ENCODE peak calls at places on chromosomes 11 and 22, in six cellular contexts. S is psoas muscle, L is SJCRH30, P is body of pancreas, I is fibroblast of lung, O is tibial nerve. Z is an unnamed sample. For H3K36me3, the result is how much of the 10 kb centered on the place peaks cover.

GRCh38 chr11:107018902-107019493 is 722 bp upstream of the GUCY1A2 start:
- DNase-seq in S (peak), L (peak), P (peak), I (peak), O (peak), Z (peak)

GRCh38 chr11:69580529-69580928 is 60.4 kb upstream of the CCND1 start:
- DNase-seq in S (no peak), L (no peak), P (no peak), I (no peak), O (no peak), Z (no peak)

GRCh38 chr11:131122448-131122847 is 206.2 kb upstream of the SNX19 start:
- DNase-seq in S (no peak), L (no peak), P (no peak), I (no peak), O (no peak), Z (no peak)

GRCh38 chr22:35835998-35836691 is 118.5 kb downstream of the APOL5 start:
- DNase-seq in S (no peak), L (peak), P (peak), I (peak), O (no peak), Z (no peak)

GRCh38 chr11:93857413-93858185 is 7.2 kb upstream of the VSTM5 start:
- DNase-seq in S (no peak), L (no peak), P (no peak), I (peak), O (no peak), Z (no peak)

GRCh38 chr11:18633256-18634139 is 644 bp downstream of the SPTY2D1 start:
- DNase-seq in S (no peak), L (no peak), P (no peak), I (peak), O (no peak), Z (no peak)

GRCh38 chr22:17578129-17578754 is 14.9 kb downstream of the SLC25A18 start:
- DNase-seq in S (peak), L (peak), P (peak), I (peak), O (peak), Z (no peak)

GRCh38 chr11:43285826-43286225 is 26.0 kb upstream of the API5 start:
- DNase-seq in S (no peak), L (no peak), P (no peak), I (no peak), O (no peak), Z (no peak)

GRCh38 chr11:123601737-123602136 is 52.7 kb downstream of the SCN3B start:
- DNase-seq in S (no peak), L (no peak), P (no peak), I (no peak), O (no peak), Z (no peak)

GRCh38 chr11:32704775-32705174 is 89.7 kb downstream of the CCDC73 start:
- DNase-seq in S (no peak), L (no peak), P (no peak), I (no peak), O (no peak), Z (no peak)

GRCh38 chr11:107044503-107044902 is 26.2 kb upstream of the GUCY1A2 start:
- DNase-seq in S (no peak), L (no peak), P (no peak), I (no peak), O (no peak), Z (no peak)

GRCh38 chr22:49994361-49995058 is 18.1 kb downstream of the IL17REL start:
- DNase-seq in S (no peak), L (no peak), P (no peak), I (no peak), O (no peak), Z (no peak)

GRCh38 chr11:41527530-41527929 is 68.1 kb upstream of the LRRC4C start:
- DNase-seq in S (no peak), L (no peak), P (no peak), I (no peak), O (no peak), Z (no peak)

GRCh38 chr11:94654201-94654600 is 87.0 kb downstream of the PIWIL4 start:
- DNase-seq in S (no peak), L (no peak), P (no peak), I (no peak), O (no peak), Z (no peak)

GRCh38 chr22:20013382-20013871 is 3.2 kb downstream of the ARVCF start:
- DNase-seq in S (peak), L (peak), P (peak), I (peak), O (peak), Z (peak)

GRCh38 chr11:34243620-34244493 is 114.0 kb downstream of the ABTB2 start:
- DNase-seq in S (no peak), L (peak), P (peak), I (peak), O (no peak), Z (peak)

GRCh38 chr22:50348058-50348457 is 4.9 kb downstream of the PPP6R2 start:
- DNase-seq in S (no peak), L (no peak), P (no peak), I (no peak), O (no peak), Z (no peak)

GRCh38 chr22:24440270-24440717 is 12.9 kb downstream of the ADORA2A start:
- DNase-seq in S (peak), L (no peak), P (no peak), I (no peak), O (no peak), Z (no peak)

GRCh38 chr11:72037554-72038311 is 39.0 kb downstream of the IL18BP start:
- DNase-seq in S (peak), L (peak), P (no peak), I (peak), O (no peak), Z (no peak)

GRCh38 chr22:42813501-42813900 is 43.6 kb downstream of the ARFGAP3 start:
- DNase-seq in S (no peak), L (no peak), P (no peak), I (no peak), O (no peak), Z (no peak)

GRCh38 chr11:117816846-117817212 is 7.7 kb downstream of the FXYD2 start:
- DNase-seq in S (peak), L (no peak), P (no peak), I (no peak), O (no peak), Z (no peak)

GRCh38 chr11:26579683-26580082 is 7.6 kb upstream of the MUC15 start:
- DNase-seq in S (no peak), L (no peak), P (no peak), I (no peak), O (no peak), Z (no peak)

GRCh38 chr11:111417766-111418435 is 38.8 kb upstream of the POU2AF1 start:
- DNase-seq in S (peak), L (peak), P (peak), I (peak), O (peak), Z (no peak)

DNA sequence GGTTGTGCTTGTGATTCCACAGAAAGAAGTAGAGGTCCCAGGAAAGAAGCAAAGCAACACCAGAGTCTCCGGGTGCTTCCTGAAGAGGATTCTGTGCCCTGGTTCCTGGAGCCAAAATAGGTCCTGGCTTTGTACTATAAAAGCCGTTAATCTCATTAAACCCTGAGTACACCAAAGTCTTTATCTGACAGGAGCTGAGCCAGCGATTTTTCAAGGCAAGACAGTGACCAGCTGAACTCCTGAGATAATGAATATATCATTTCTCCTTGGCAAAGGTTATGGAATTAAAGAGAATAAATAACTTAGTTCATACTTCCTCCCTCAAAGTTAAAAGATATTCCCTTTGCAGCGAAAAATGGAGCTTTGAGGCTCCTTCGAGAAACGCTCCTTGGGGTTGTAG is 5.2 kb downstream of the TMEM138 start:
- DNase-seq in S (no peak), L (no peak), P (no peak), I (no peak), O (no peak), Z (peak)
- H3K36me3 ChIP-seq in S (half or more), L (half or more), P (under half), I (under half), O (under half), Z (half or more)

GRCh38 chr11:3375552-3375951 is 3.4 kb downstream of the ZNF195 start:
- DNase-seq in S (no peak), L (no peak), P (no peak), I (no peak), O (no peak), Z (no peak)
- H3K4me3 ChIP-seq in S (no peak), L (no peak), P (no peak), I (no peak), O (no peak), Z (no peak)

GRCh38 chr11:47245586-47246357 is 2.8 kb downstream of the ACP2 start:
- DNase-seq in S (no peak), L (no peak), P (no peak), I (no peak), O (no peak), Z (no peak)

GRCh38 chr11:47243454-47243853 is 5.2 kb downstream of the ACP2 start:
- DNase-seq in S (no peak), L (no peak), P (no peak), I (no peak), O (no peak), Z (no peak)

GRCh38 chr11:47247502-47247901 is 1.1 kb downstream of the ACP2 start:
- DNase-seq in S (no peak), L (no peak), P (no peak), I (no peak), O (no peak), Z (no peak)

GRCh38 chr11:47242596-47243192 is 5.9 kb downstream of the ACP2 start:
- DNase-seq in S (peak), L (no peak), P (no peak), I (no peak), O (no peak), Z (no peak)

DNA sequence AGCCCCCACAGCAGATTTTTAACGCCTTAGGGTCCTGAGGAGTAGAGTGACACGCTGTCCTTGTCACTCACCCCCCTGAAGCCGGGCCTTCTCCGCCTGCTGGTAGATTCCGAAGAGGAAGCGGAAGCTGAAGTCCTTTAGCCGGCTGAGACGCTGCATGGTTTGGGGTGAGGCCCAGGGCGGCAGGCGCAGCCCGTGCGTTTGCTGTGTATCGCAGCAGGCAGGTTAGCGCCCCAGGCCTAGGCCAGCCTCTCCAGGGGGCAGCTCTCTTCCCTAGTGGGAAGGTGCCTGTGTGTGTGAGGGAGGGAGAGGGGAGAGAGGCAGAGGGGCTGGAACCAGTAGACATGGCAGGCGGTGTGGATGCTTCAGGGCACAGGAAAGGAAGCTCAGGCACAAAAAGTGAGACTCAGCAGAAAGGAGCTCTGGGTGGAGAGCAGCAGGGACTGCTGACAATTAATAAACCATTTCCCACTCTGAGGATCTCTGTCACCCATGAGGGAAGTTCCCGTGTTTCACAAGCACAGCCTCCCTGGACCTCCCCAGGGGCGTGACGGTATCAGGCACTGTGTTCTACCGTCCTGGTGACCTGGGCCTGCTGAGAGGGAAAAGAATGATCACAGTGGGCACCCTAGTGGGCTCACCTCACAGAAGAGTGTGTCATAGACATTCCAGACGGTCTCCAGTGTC is 3.8 kb downstream of the ACP2 start:
- DNase-seq in S (peak), L (no peak), P (peak), I (no peak), O (no peak), Z (no peak)
- H3K36me3 ChIP-seq in S (half or more), L (under half), P (under half), I (under half), O (under half), Z (half or more)

GRCh38 chr22:31243339-31244043 is 31.4 kb downstream of the LIMK2 start:
- DNase-seq in S (no peak), L (peak), P (no peak), I (no peak), O (no peak), Z (no peak)
- H3K4me3 ChIP-seq in S (no peak), L (no peak), P (no peak), I (no peak), O (no peak), Z (no peak)

GRCh38 chr11:46759196-46759595 is 40.2 kb downstream of the F2 start:
- DNase-seq in S (no peak), L (no peak), P (no peak), I (no peak), O (no peak), Z (no peak)
- H3K36me3 ChIP-seq in S (half or more), L (half or more), P (under half), I (under half), O (under half), Z (half or more)

GRCh38 chr22:28802595-28803087 is 2.3 kb upstream of the XBP1 start:
- DNase-seq in S (no peak), L (no peak), P (no peak), I (no peak), O (no peak), Z (no peak)
- H3K4me3 ChIP-seq in S (no peak), L (no peak), P (no peak), I (no peak), O (peak), Z (no peak)

DNA sequence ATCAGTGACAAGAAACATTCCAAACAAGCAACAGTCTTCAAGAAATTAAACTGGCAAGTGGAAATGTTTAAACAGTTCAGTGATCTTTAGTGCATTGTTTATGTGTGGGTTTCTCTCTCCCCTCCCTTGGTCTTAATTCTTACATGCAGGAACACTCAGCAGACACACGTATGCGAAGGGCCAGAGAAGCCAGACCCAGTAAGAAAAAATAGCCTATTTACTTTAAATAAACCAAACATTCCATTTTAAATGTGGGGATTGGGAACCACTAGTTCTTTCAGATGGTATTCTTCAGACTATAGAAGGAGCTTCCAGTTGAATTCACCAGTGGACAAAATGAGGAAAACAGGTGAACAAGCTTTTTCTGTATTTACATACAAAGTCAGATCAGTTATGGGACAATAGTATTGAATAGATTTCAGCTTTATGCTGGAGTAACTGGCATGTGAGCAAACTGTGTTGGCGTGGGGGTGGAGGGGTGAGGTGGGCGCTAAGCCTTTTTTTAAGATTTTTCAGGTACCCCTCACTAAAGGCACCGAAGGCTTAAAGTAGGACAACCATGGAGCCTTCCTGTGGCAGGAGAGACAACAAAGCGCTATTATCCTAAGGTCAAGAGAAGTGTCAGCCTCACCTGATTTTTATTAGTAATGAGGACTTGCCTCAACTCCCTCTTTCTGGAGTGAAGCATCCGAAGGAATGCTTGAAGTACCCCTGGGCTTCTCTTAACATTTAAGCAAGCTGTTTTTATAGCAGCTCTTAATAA is 6.0 kb downstream of the MALAT1 start:
- DNase-seq in S (no peak), L (no peak), P (no peak), I (peak), O (no peak), Z (no peak)
- H3K36me3 ChIP-seq in S (half or more), L (half or more), P (under half), I (under half), O (under half), Z (half or more)

GRCh38 chr11:76802621-76803020 is 19.5 kb downstream of the TSKU start:
- DNase-seq in S (no peak), L (no peak), P (no peak), I (no peak), O (no peak), Z (no peak)
- H3K4me3 ChIP-seq in S (no peak), L (no peak), P (no peak), I (no peak), O (no peak), Z (no peak)

DNA sequence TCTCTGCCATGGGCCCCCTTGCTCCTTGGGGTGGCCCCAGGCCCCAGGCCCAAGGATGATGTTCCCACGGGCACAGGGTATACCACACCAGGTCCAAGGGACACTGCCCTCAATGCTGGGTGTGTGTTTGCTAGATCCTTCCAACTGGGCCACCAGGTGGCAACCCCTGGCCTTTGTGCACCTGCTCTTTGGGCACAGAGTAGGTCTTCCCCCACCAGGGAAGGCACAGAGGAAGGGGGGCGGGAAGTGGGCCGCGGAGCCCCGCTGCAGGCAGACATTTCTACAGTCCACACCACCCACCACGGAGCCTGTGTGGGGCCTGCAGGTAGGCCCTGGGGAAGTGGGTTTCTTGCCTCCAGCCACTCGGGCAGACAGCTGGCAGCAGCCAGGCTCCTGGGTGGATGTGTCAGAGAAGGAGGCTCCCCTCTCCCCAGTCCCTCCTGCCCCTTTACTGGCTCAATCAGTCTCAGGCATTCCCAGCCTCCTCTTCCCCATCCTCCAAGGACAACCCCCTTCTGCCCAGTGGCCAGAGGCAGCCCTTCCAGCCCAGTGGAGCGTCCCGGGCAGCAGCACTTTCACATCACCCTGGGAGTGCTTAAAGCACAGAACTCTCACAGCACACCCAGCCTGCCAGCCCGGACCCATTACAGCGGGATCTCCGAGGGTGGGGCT is 21.6 kb downstream of the MAFF start:
- DNase-seq in S (no peak), L (no peak), P (no peak), I (no peak), O (no peak), Z (no peak)
- H3K36me3 ChIP-seq in S (half or more), L (under half), P (under half), I (under half), O (under half), Z (under half)